ENCODE peak calls at places on chromosomes 6 and 20, in nine cellular contexts. One of them, this sample, is unnamed.

GRCh38 chr6:41228616-41229015 is 467 bp downstream of the TREML4 start:
- DNase-seq in NCI-H1694: no peak
- DNase-seq in KBM-7: no peak
- DNase-seq in NCI-H446: no peak
- DNase-seq in kidney epithelial cell: no peak
- DNase-seq in iPS DF 19.7: no peak
- DNase-seq in effector CD4-positive, alpha-beta T cell: no peak
- DNase-seq in Karpas-422: peak
- DNase-seq in stimulated activated CD4-positive, alpha-beta T cell treated with anti-CD3 and anti-CD28 coated beads, Interleukin-1b, Interleukin-23, amount 100 ng/mL, for 24 hours: no peak
- DNase-seq in this sample: no peak

GRCh38 chr6:145892026-145892425 is 72.1 kb downstream of the SHPRH start:
- DNase-seq in iPS DF 19.7: no peak
- DNase-seq in NCI-H446: no peak
- DNase-seq in KBM-7: no peak
- DNase-seq in Karpas-422: no peak
- DNase-seq in stimulated activated CD4-positive, alpha-beta T cell treated with anti-CD3 and anti-CD28 coated beads, Interleukin-1b, Interleukin-23, amount 100 ng/mL, for 24 hours: no peak
- DNase-seq in effector CD4-positive, alpha-beta T cell: no peak
- DNase-seq in kidney epithelial cell: no peak
- DNase-seq in NCI-H1694: no peak
- DNase-seq in this sample: no peak

GRCh38 chr6:149987602-149988107 is 23.9 kb downstream of the ULBP1 start:
- DNase-seq in iPS DF 19.7: no peak
- DNase-seq in KBM-7: no peak
- DNase-seq in kidney epithelial cell: no peak
- DNase-seq in NCI-H1694: no peak
- DNase-seq in stimulated activated CD4-positive, alpha-beta T cell treated with anti-CD3 and anti-CD28 coated beads, Interleukin-1b, Interleukin-23, amount 100 ng/mL, for 24 hours: no peak
- DNase-seq in NCI-H446: no peak
- DNase-seq in Karpas-422: no peak
- DNase-seq in effector CD4-positive, alpha-beta T cell: no peak
- DNase-seq in this sample: no peak

GRCh38 chr6:11017090-11017489 is 27.0 kb downstream of the ELOVL2 start:
- DNase-seq in NCI-H1694: no peak
- DNase-seq in Karpas-422: no peak
- DNase-seq in stimulated activated CD4-positive, alpha-beta T cell treated with anti-CD3 and anti-CD28 coated beads, Interleukin-1b, Interleukin-23, amount 100 ng/mL, for 24 hours: no peak
- DNase-seq in effector CD4-positive, alpha-beta T cell: no peak
- DNase-seq in iPS DF 19.7: no peak
- DNase-seq in kidney epithelial cell: no peak
- DNase-seq in NCI-H446: no peak
- DNase-seq in KBM-7: no peak
- DNase-seq in this sample: no peak

GRCh38 chr6:106110167-106110826 is 24.2 kb downstream of the PRDM1 start:
- DNase-seq in KBM-7: no peak
- DNase-seq in stimulated activated CD4-positive, alpha-beta T cell treated with anti-CD3 and anti-CD28 coated beads, Interleukin-1b, Interleukin-23, amount 100 ng/mL, for 24 hours: no peak
- DNase-seq in iPS DF 19.7: no peak
- DNase-seq in kidney epithelial cell: no peak
- DNase-seq in NCI-H446: no peak
- DNase-seq in NCI-H1694: no peak
- DNase-seq in effector CD4-positive, alpha-beta T cell: no peak
- DNase-seq in Karpas-422: no peak
- DNase-seq in this sample: no peak

GRCh38 chr20:45545754-45546453 is 1.3 kb downstream of the EPPIN start:
- DNase-seq in NCI-H1694: peak
- DNase-seq in effector CD4-positive, alpha-beta T cell: no peak
- DNase-seq in iPS DF 19.7: peak
- DNase-seq in stimulated activated CD4-positive, alpha-beta T cell treated with anti-CD3 and anti-CD28 coated beads, Interleukin-1b, Interleukin-23, amount 100 ng/mL, for 24 hours: no peak
- DNase-seq in kidney epithelial cell: peak
- DNase-seq in KBM-7: peak
- DNase-seq in NCI-H446: no peak
- DNase-seq in Karpas-422: peak
- DNase-seq in this sample: no peak

GRCh38 chr6:26071135-26071534 is 16.1 kb upstream of the HFE start:
- DNase-seq in effector CD4-positive, alpha-beta T cell: no peak
- DNase-seq in NCI-H1694: no peak
- DNase-seq in Karpas-422: no peak
- DNase-seq in KBM-7: no peak
- DNase-seq in NCI-H446: peak
- DNase-seq in stimulated activated CD4-positive, alpha-beta T cell treated with anti-CD3 and anti-CD28 coated beads, Interleukin-1b, Interleukin-23, amount 100 ng/mL, for 24 hours: no peak
- DNase-seq in iPS DF 19.7: no peak
- DNase-seq in kidney epithelial cell: no peak
- DNase-seq in this sample: no peak

GRCh38 chr6:169851641-169852503 is 100.5 kb downstream of the ERMARD start:
- DNase-seq in effector CD4-positive, alpha-beta T cell: no peak
- DNase-seq in iPS DF 19.7: no peak
- DNase-seq in kidney epithelial cell: no peak
- DNase-seq in Karpas-422: no peak
- DNase-seq in stimulated activated CD4-positive, alpha-beta T cell treated with anti-CD3 and anti-CD28 coated beads, Interleukin-1b, Interleukin-23, amount 100 ng/mL, for 24 hours: no peak
- DNase-seq in NCI-H446: no peak
- DNase-seq in NCI-H1694: no peak
- DNase-seq in KBM-7: no peak
- DNase-seq in this sample: no peak

GRCh38 chr20:50308513-50309279 is 118.1 kb downstream of the CEBPB start:
- DNase-seq in NCI-H446: peak
- DNase-seq in KBM-7: peak
- DNase-seq in kidney epithelial cell: peak
- DNase-seq in NCI-H1694: no peak
- DNase-seq in iPS DF 19.7: no peak
- DNase-seq in Karpas-422: no peak
- DNase-seq in stimulated activated CD4-positive, alpha-beta T cell treated with anti-CD3 and anti-CD28 coated beads, Interleukin-1b, Interleukin-23, amount 100 ng/mL, for 24 hours: no peak
- DNase-seq in effector CD4-positive, alpha-beta T cell: no peak
- DNase-seq in this sample: no peak

GRCh38 chr20:2840138-2840966 is at the start of the genes PCED1A and VPS16:
- DNase-seq in effector CD4-positive, alpha-beta T cell: peak
- DNase-seq in stimulated activated CD4-positive, alpha-beta T cell treated with anti-CD3 and anti-CD28 coated beads, Interleukin-1b, Interleukin-23, amount 100 ng/mL, for 24 hours: peak
- DNase-seq in KBM-7: peak
- DNase-seq in Karpas-422: peak
- DNase-seq in kidney epithelial cell: peak
- DNase-seq in NCI-H1694: peak
- DNase-seq in NCI-H446: peak
- DNase-seq in iPS DF 19.7: peak
- DNase-seq in this sample: peak

GRCh38 chr20:58048096-58048702 is 180.3 kb downstream of the ANKRD60 start:
- DNase-seq in stimulated activated CD4-positive, alpha-beta T cell treated with anti-CD3 and anti-CD28 coated beads, Interleukin-1b, Interleukin-23, amount 100 ng/mL, for 24 hours: no peak
- DNase-seq in NCI-H446: peak
- DNase-seq in Karpas-422: peak
- DNase-seq in effector CD4-positive, alpha-beta T cell: no peak
- DNase-seq in KBM-7: peak
- DNase-seq in kidney epithelial cell: peak
- DNase-seq in NCI-H1694: no peak
- DNase-seq in iPS DF 19.7: peak
- DNase-seq in this sample: no peak

GRCh38 chr6:108655840-108656650 is 95.3 kb downstream of the FOXO3 start:
- DNase-seq in Karpas-422: no peak
- DNase-seq in effector CD4-positive, alpha-beta T cell: no peak
- DNase-seq in KBM-7: no peak
- DNase-seq in iPS DF 19.7: no peak
- DNase-seq in NCI-H446: peak
- DNase-seq in kidney epithelial cell: no peak
- DNase-seq in stimulated activated CD4-positive, alpha-beta T cell treated with anti-CD3 and anti-CD28 coated beads, Interleukin-1b, Interleukin-23, amount 100 ng/mL, for 24 hours: no peak
- DNase-seq in NCI-H1694: no peak
- DNase-seq in this sample: no peak

GRCh38 chr6:68082086-68082485 is 553.0 kb upstream of the ADGRB3 start:
- DNase-seq in stimulated activated CD4-positive, alpha-beta T cell treated with anti-CD3 and anti-CD28 coated beads, Interleukin-1b, Interleukin-23, amount 100 ng/mL, for 24 hours: no peak
- DNase-seq in iPS DF 19.7: no peak
- DNase-seq in Karpas-422: no peak
- DNase-seq in KBM-7: no peak
- DNase-seq in NCI-H446: no peak
- DNase-seq in kidney epithelial cell: no peak
- DNase-seq in effector CD4-positive, alpha-beta T cell: no peak
- DNase-seq in NCI-H1694: no peak
- DNase-seq in this sample: no peak

GRCh38 chr6:145903356-145904102 is 60.6 kb downstream of the SHPRH start:
- DNase-seq in kidney epithelial cell: no peak
- DNase-seq in iPS DF 19.7: no peak
- DNase-seq in KBM-7: no peak
- DNase-seq in NCI-H446: peak
- DNase-seq in effector CD4-positive, alpha-beta T cell: no peak
- DNase-seq in NCI-H1694: no peak
- DNase-seq in stimulated activated CD4-positive, alpha-beta T cell treated with anti-CD3 and anti-CD28 coated beads, Interleukin-1b, Interleukin-23, amount 100 ng/mL, for 24 hours: no peak
- DNase-seq in Karpas-422: no peak
- DNase-seq in this sample: no peak

GRCh38 chr20:43178079-43178478 is 11.6 kb downstream of the PTPRT start:
- DNase-seq in NCI-H446: no peak
- DNase-seq in Karpas-422: no peak
- DNase-seq in kidney epithelial cell: no peak
- DNase-seq in NCI-H1694: no peak
- DNase-seq in stimulated activated CD4-positive, alpha-beta T cell treated with anti-CD3 and anti-CD28 coated beads, Interleukin-1b, Interleukin-23, amount 100 ng/mL, for 24 hours: no peak
- DNase-seq in effector CD4-positive, alpha-beta T cell: no peak
- DNase-seq in KBM-7: no peak
- DNase-seq in iPS DF 19.7: no peak
- DNase-seq in this sample: no peak

GRCh38 chr20:41349943-41350342 is 9.3 kb downstream of the LPIN3 start:
- DNase-seq in NCI-H1694: no peak
- DNase-seq in NCI-H446: no peak
- DNase-seq in Karpas-422: no peak
- DNase-seq in kidney epithelial cell: no peak
- DNase-seq in iPS DF 19.7: no peak
- DNase-seq in KBM-7: no peak
- DNase-seq in effector CD4-positive, alpha-beta T cell: no peak
- DNase-seq in stimulated activated CD4-positive, alpha-beta T cell treated with anti-CD3 and anti-CD28 coated beads, Interleukin-1b, Interleukin-23, amount 100 ng/mL, for 24 hours: no peak
- DNase-seq in this sample: no peak

GRCh38 chr6:144882425-144882824 is 597.3 kb downstream of the UTRN start:
- DNase-seq in NCI-H446: no peak
- DNase-seq in effector CD4-positive, alpha-beta T cell: no peak
- DNase-seq in KBM-7: no peak
- DNase-seq in kidney epithelial cell: no peak
- DNase-seq in stimulated activated CD4-positive, alpha-beta T cell treated with anti-CD3 and anti-CD28 coated beads, Interleukin-1b, Interleukin-23, amount 100 ng/mL, for 24 hours: no peak
- DNase-seq in iPS DF 19.7: no peak
- DNase-seq in NCI-H1694: no peak
- DNase-seq in Karpas-422: no peak
- DNase-seq in this sample: no peak

GRCh38 chr6:139708342-139709199 is 334.1 kb upstream of the CITED2 start:
- DNase-seq in NCI-H446: no peak
- DNase-seq in stimulated activated CD4-positive, alpha-beta T cell treated with anti-CD3 and anti-CD28 coated beads, Interleukin-1b, Interleukin-23, amount 100 ng/mL, for 24 hours: no peak
- DNase-seq in Karpas-422: no peak
- DNase-seq in iPS DF 19.7: no peak
- DNase-seq in NCI-H1694: no peak
- DNase-seq in kidney epithelial cell: peak
- DNase-seq in KBM-7: no peak
- DNase-seq in effector CD4-positive, alpha-beta T cell: no peak
- DNase-seq in this sample: no peak

GRCh38 chr6:106097368-106098231 is 11.5 kb downstream of the PRDM1 start:
- DNase-seq in Karpas-422: peak
- DNase-seq in effector CD4-positive, alpha-beta T cell: peak
- DNase-seq in stimulated activated CD4-positive, alpha-beta T cell treated with anti-CD3 and anti-CD28 coated beads, Interleukin-1b, Interleukin-23, amount 100 ng/mL, for 24 hours: no peak
- DNase-seq in NCI-H1694: no peak
- DNase-seq in NCI-H446: no peak
- DNase-seq in KBM-7: peak
- DNase-seq in kidney epithelial cell: no peak
- DNase-seq in iPS DF 19.7: no peak
- DNase-seq in this sample: peak

GRCh38 chr6:42099340-42100028 is 42.9 kb downstream of the C6orf132 start:
- DNase-seq in NCI-H446: no peak
- DNase-seq in iPS DF 19.7: no peak
- DNase-seq in NCI-H1694: no peak
- DNase-seq in kidney epithelial cell: peak
- DNase-seq in KBM-7: no peak
- DNase-seq in Karpas-422: no peak
- DNase-seq in stimulated activated CD4-positive, alpha-beta T cell treated with anti-CD3 and anti-CD28 coated beads, Interleukin-1b, Interleukin-23, amount 100 ng/mL, for 24 hours: no peak
- DNase-seq in effector CD4-positive, alpha-beta T cell: no peak
- DNase-seq in this sample: no peak

GRCh38 chr6:129050086-129050485 is 167.1 kb downstream of the LAMA2 start:
- DNase-seq in iPS DF 19.7: no peak
- DNase-seq in stimulated activated CD4-positive, alpha-beta T cell treated with anti-CD3 and anti-CD28 coated beads, Interleukin-1b, Interleukin-23, amount 100 ng/mL, for 24 hours: no peak
- DNase-seq in kidney epithelial cell: no peak
- DNase-seq in KBM-7: no peak
- DNase-seq in NCI-H446: no peak
- DNase-seq in NCI-H1694: no peak
- DNase-seq in Karpas-422: no peak
- DNase-seq in effector CD4-positive, alpha-beta T cell: no peak
- DNase-seq in this sample: no peak

GRCh38 chr6:16731503-16732018 is 29.7 kb downstream of the ATXN1 start:
- DNase-seq in iPS DF 19.7: no peak
- DNase-seq in effector CD4-positive, alpha-beta T cell: no peak
- DNase-seq in stimulated activated CD4-positive, alpha-beta T cell treated with anti-CD3 and anti-CD28 coated beads, Interleukin-1b, Interleukin-23, amount 100 ng/mL, for 24 hours: no peak
- DNase-seq in NCI-H1694: no peak
- DNase-seq in KBM-7: no peak
- DNase-seq in Karpas-422: no peak
- DNase-seq in kidney epithelial cell: no peak
- DNase-seq in NCI-H446: peak
- DNase-seq in this sample: no peak

GRCh38 chr6:112511441-112511840 is 164.3 kb downstream of the RFPL4B start:
- DNase-seq in iPS DF 19.7: no peak
- DNase-seq in NCI-H1694: no peak
- DNase-seq in stimulated activated CD4-positive, alpha-beta T cell treated with anti-CD3 and anti-CD28 coated beads, Interleukin-1b, Interleukin-23, amount 100 ng/mL, for 24 hours: no peak
- DNase-seq in Karpas-422: no peak
- DNase-seq in NCI-H446: no peak
- DNase-seq in effector CD4-positive, alpha-beta T cell: no peak
- DNase-seq in kidney epithelial cell: peak
- DNase-seq in KBM-7: no peak
- DNase-seq in this sample: no peak

GRCh38 chr6:41503841-41504525 is 42.2 kb upstream of the FOXP4 start:
- DNase-seq in effector CD4-positive, alpha-beta T cell: no peak
- DNase-seq in NCI-H446: no peak
- DNase-seq in KBM-7: no peak
- DNase-seq in NCI-H1694: no peak
- DNase-seq in iPS DF 19.7: no peak
- DNase-seq in stimulated activated CD4-positive, alpha-beta T cell treated with anti-CD3 and anti-CD28 coated beads, Interleukin-1b, Interleukin-23, amount 100 ng/mL, for 24 hours: no peak
- DNase-seq in Karpas-422: no peak
- DNase-seq in kidney epithelial cell: no peak
- DNase-seq in this sample: peak

GRCh38 chr6:53070808-53071207 is 5.6 kb downstream of the FBXO9 start:
- DNase-seq in NCI-H446: no peak
- DNase-seq in stimulated activated CD4-positive, alpha-beta T cell treated with anti-CD3 and anti-CD28 coated beads, Interleukin-1b, Interleukin-23, amount 100 ng/mL, for 24 hours: no peak
- DNase-seq in effector CD4-positive, alpha-beta T cell: no peak
- DNase-seq in kidney epithelial cell: no peak
- DNase-seq in NCI-H1694: no peak
- DNase-seq in iPS DF 19.7: no peak
- DNase-seq in KBM-7: no peak
- DNase-seq in Karpas-422: no peak
- DNase-seq in this sample: peak

GRCh38 chr6:155765275-155766194 is 309.9 kb upstream of the NOX3 start:
- DNase-seq in iPS DF 19.7: no peak
- DNase-seq in stimulated activated CD4-positive, alpha-beta T cell treated with anti-CD3 and anti-CD28 coated beads, Interleukin-1b, Interleukin-23, amount 100 ng/mL, for 24 hours: no peak
- DNase-seq in NCI-H446: no peak
- DNase-seq in effector CD4-positive, alpha-beta T cell: no peak
- DNase-seq in NCI-H1694: no peak
- DNase-seq in kidney epithelial cell: no peak
- DNase-seq in Karpas-422: no peak
- DNase-seq in KBM-7: no peak
- DNase-seq in this sample: no peak

GRCh38 chr20:45181639-45182038 is 6.9 kb downstream of the PI3 start:
- DNase-seq in NCI-H446: peak
- DNase-seq in stimulated activated CD4-positive, alpha-beta T cell treated with anti-CD3 and anti-CD28 coated beads, Interleukin-1b, Interleukin-23, amount 100 ng/mL, for 24 hours: no peak
- DNase-seq in effector CD4-positive, alpha-beta T cell: no peak
- DNase-seq in KBM-7: no peak
- DNase-seq in NCI-H1694: no peak
- DNase-seq in iPS DF 19.7: no peak
- DNase-seq in Karpas-422: no peak
- DNase-seq in kidney epithelial cell: no peak
- DNase-seq in this sample: no peak

GRCh38 chr20:31974975-31975481 is 7.1 kb downstream of the XKR7 start:
- DNase-seq in KBM-7: no peak
- DNase-seq in stimulated activated CD4-positive, alpha-beta T cell treated with anti-CD3 and anti-CD28 coated beads, Interleukin-1b, Interleukin-23, amount 100 ng/mL, for 24 hours: no peak
- DNase-seq in NCI-H446: no peak
- DNase-seq in NCI-H1694: no peak
- DNase-seq in kidney epithelial cell: no peak
- DNase-seq in Karpas-422: no peak
- DNase-seq in effector CD4-positive, alpha-beta T cell: no peak
- DNase-seq in iPS DF 19.7: no peak
- DNase-seq in this sample: no peak

GRCh38 chr6:15515226-15515625 is 147.6 kb downstream of the DTNBP1 start:
- DNase-seq in Karpas-422: no peak
- DNase-seq in effector CD4-positive, alpha-beta T cell: no peak
- DNase-seq in NCI-H1694: no peak
- DNase-seq in stimulated activated CD4-positive, alpha-beta T cell treated with anti-CD3 and anti-CD28 coated beads, Interleukin-1b, Interleukin-23, amount 100 ng/mL, for 24 hours: no peak
- DNase-seq in KBM-7: no peak
- DNase-seq in NCI-H446: no peak
- DNase-seq in kidney epithelial cell: no peak
- DNase-seq in iPS DF 19.7: no peak
- DNase-seq in this sample: no peak

GRCh38 chr6:130178692-130179091 is 44.1 kb downstream of the SAMD3 start:
- DNase-seq in NCI-H1694: no peak
- DNase-seq in kidney epithelial cell: peak
- DNase-seq in Karpas-422: no peak
- DNase-seq in iPS DF 19.7: no peak
- DNase-seq in NCI-H446: no peak
- DNase-seq in stimulated activated CD4-positive, alpha-beta T cell treated with anti-CD3 and anti-CD28 coated beads, Interleukin-1b, Interleukin-23, amount 100 ng/mL, for 24 hours: no peak
- DNase-seq in effector CD4-positive, alpha-beta T cell: no peak
- DNase-seq in KBM-7: no peak
- DNase-seq in this sample: no peak

GRCh38 chr6:24936641-24937317 is 1.0 kb upstream of the RIPOR2 start:
- DNase-seq in effector CD4-positive, alpha-beta T cell: peak
- DNase-seq in NCI-H1694: no peak
- DNase-seq in NCI-H446: no peak
- DNase-seq in KBM-7: no peak
- DNase-seq in stimulated activated CD4-positive, alpha-beta T cell treated with anti-CD3 and anti-CD28 coated beads, Interleukin-1b, Interleukin-23, amount 100 ng/mL, for 24 hours: no peak
- DNase-seq in Karpas-422: peak
- DNase-seq in kidney epithelial cell: no peak
- DNase-seq in iPS DF 19.7: no peak
- DNase-seq in this sample: peak

This sample was measured in stimulated activated naive B cell treated with anti-CD40 and anti-IgM and Interleukin-4, amounts not matched to agents 10 μg/mL and 1 μg/mL and 100 μg/mL, for 72 hours.